ENCODE peak calls at places on chromosomes 11 and 22, in eight cellular contexts. B, U, L, Z, F, W, T and C are unnamed samples.

GRCh38 chr11:111700186-111700585 is 66.0 kb downstream of the PPP2R1B start:
- DNase-seq in B (no peak), U (no peak), L (no peak), Z (no peak), F (no peak), W (no peak), T (no peak), C (no peak)

GRCh38 chr11:2516276-2517015 is 71.6 kb downstream of the KCNQ1 start:
- DNase-seq in B (no peak), U (peak), L (no peak), Z (no peak), F (no peak), W (no peak), T (no peak), C (no peak)

GRCh38 chr22:33438273-33438672 is 380.1 kb upstream of the SYN3 start:
- DNase-seq in B (peak), U (no peak), L (no peak), Z (no peak), F (no peak), W (peak), T (peak), C (no peak)

GRCh38 chr11:13038366-13038765 is 29.2 kb downstream of the RASSF10 start:
- DNase-seq in B (peak), U (no peak), L (no peak), Z (no peak), F (no peak), W (no peak), T (no peak), C (no peak)

GRCh38 chr11:64884019-64884418 is 5.6 kb upstream of the EHD1 start:
- DNase-seq in B (no peak), U (peak), L (no peak), Z (no peak), F (no peak), W (no peak), T (no peak), C (no peak)

GRCh38 chr11:20293992-20294391 is 69.5 kb upstream of the HTATIP2 start:
- DNase-seq in B (no peak), U (no peak), L (no peak), Z (no peak), F (no peak), W (no peak), T (no peak), C (no peak)

GRCh38 chr11:4071828-4072421 is 22.7 kb upstream of the RRM1 start:
- DNase-seq in B (no peak), U (no peak), L (no peak), Z (no peak), F (no peak), W (no peak), T (no peak), C (no peak)

GRCh38 chr11:119793335-119793984 is 64.5 kb upstream of the NECTIN1 start:
- DNase-seq in B (peak), U (peak), L (no peak), Z (no peak), F (no peak), W (no peak), T (no peak), C (no peak)

GRCh38 chr11:75582461-75582934 is 20.4 kb downstream of the SERPINH1 start:
- DNase-seq in B (no peak), U (no peak), L (no peak), Z (no peak), F (no peak), W (no peak), T (no peak), C (no peak)

GRCh38 chr11:43567396-43567975 is 113.1 kb upstream of the HSD17B12 start:
- DNase-seq in B (peak), U (no peak), L (peak), Z (no peak), F (peak), W (peak), T (no peak), C (no peak)

GRCh38 chr22:20721409-20722218 is 52.3 kb upstream of the SERPIND1 start:
- DNase-seq in B (no peak), U (peak), L (no peak), Z (no peak), F (no peak), W (no peak), T (no peak), C (no peak)

GRCh38 chr11:27281276-27281675 is 81.7 kb downstream of the CCDC34 start:
- DNase-seq in B (no peak), U (no peak), L (no peak), Z (no peak), F (no peak), W (no peak), T (no peak), C (no peak)

GRCh38 chr11:10659339-10660216 is 34.0 kb downstream of the IRAG1 start:
- DNase-seq in B (peak), U (peak), L (peak), Z (no peak), F (no peak), W (peak), T (peak), C (peak)

GRCh38 chr11:70097783-70098182 is 19.7 kb downstream of the ANO1 start:
- DNase-seq in B (no peak), U (no peak), L (no peak), Z (no peak), F (no peak), W (no peak), T (no peak), C (no peak)

GRCh38 chr22:44442186-44442465 is 55.9 kb downstream of the RTL6 start:
- DNase-seq in B (no peak), U (peak), L (no peak), Z (no peak), F (no peak), W (no peak), T (no peak), C (no peak)

GRCh38 chr11:94734563-94735275 is 33.4 kb upstream of the AMOTL1 start:
- DNase-seq in B (no peak), U (no peak), L (peak), Z (no peak), F (no peak), W (no peak), T (no peak), C (no peak)

GRCh38 chr11:122721201-122721963 is 65.9 kb downstream of the UBASH3B start:
- DNase-seq in B (peak), U (no peak), L (no peak), Z (no peak), F (no peak), W (peak), T (no peak), C (no peak)

GRCh38 chr11:134531331-134532135 is 119.5 kb upstream of the B3GAT1 start:
- DNase-seq in B (no peak), U (peak), L (no peak), Z (peak), F (no peak), W (no peak), T (no peak), C (no peak)

GRCh38 chr11:74909363-74909762 is 39.5 kb downstream of the XRRA1 start:
- DNase-seq in B (no peak), U (no peak), L (no peak), Z (no peak), F (peak), W (no peak), T (no peak), C (no peak)

GRCh38 chr22:32994046-32994827 is 63.9 kb downstream of the SYN3 start:
- DNase-seq in B (no peak), U (no peak), L (no peak), Z (peak), F (no peak), W (no peak), T (no peak), C (no peak)

GRCh38 chr11:119192111-119192510 is 6.8 kb downstream of the NHERF4 start:
- DNase-seq in B (peak), U (no peak), L (no peak), Z (no peak), F (no peak), W (peak), T (no peak), C (no peak)

GRCh38 chr11:85811624-85812023 is 683 bp upstream of the SYTL2 start:
- DNase-seq in B (no peak), U (no peak), L (no peak), Z (no peak), F (no peak), W (no peak), T (no peak), C (no peak)

DNA sequence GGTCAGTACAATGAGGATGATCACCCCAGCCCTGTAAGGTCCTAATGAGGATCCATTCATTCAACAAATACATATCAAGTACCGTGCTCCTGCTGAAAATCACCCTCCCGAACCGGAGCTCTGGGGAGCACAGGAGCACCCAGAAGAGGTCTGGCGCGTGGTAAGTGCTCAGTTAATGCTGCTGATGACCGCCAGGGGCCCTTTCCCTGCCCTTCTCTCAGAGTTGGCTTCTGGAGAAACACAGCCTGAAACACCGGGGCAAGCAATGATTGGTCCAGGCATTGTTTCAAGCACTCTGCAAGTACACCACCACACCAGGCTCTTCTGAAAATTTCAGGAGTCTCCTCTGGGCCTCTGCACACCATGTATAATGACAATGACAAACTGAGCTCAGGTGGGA is 3.8 kb upstream of the CCDC86 start:
- DNase-seq in B (no peak), U (no peak), L (peak), Z (no peak), F (no peak), W (peak), T (no peak), C (no peak)
- TF ChIP-seq CTCF in B (no peak), U (no peak), L (no peak), Z (peak), F (no peak), W (peak), T (peak), C (no peak)

GRCh38 chr22:46827072-46827780 is 64.8 kb downstream of the TBC1D22A start:
- DNase-seq in B (no peak), U (no peak), L (no peak), Z (no peak), F (no peak), W (no peak), T (no peak), C (no peak)
- TF ChIP-seq CTCF in B (no peak), U (no peak), L (peak), Z (peak), F (no peak), W (no peak), T (no peak), C (no peak)

GRCh38 chr22:21868651-21869050 is 1.2 kb upstream of the MAPK1 start:
- DNase-seq in B (no peak), U (no peak), L (no peak), Z (no peak), F (no peak), W (no peak), T (no peak), C (no peak)

GRCh38 chr22:21862386-21863242 is 4.8 kb downstream of the MAPK1 start:
- DNase-seq in B (no peak), U (no peak), L (no peak), Z (no peak), F (no peak), W (no peak), T (no peak), C (no peak)

GRCh38 chr22:21866821-21867527 is 471 bp downstream of the MAPK1 start:
- DNase-seq in B (no peak), U (peak), L (no peak), Z (no peak), F (no peak), W (no peak), T (no peak), C (no peak)

GRCh38 chr22:21865041-21865440 is 2.4 kb downstream of the MAPK1 start:
- DNase-seq in B (peak), U (no peak), L (no peak), Z (no peak), F (no peak), W (peak), T (peak), C (no peak)

GRCh38 chr22:21867528-21868266 is at the start of gene MAPK1:
- DNase-seq in B (peak), U (peak), L (peak), Z (peak), F (peak), W (peak), T (peak), C (peak)
- TF ChIP-seq CTCF in B (no peak), U (peak), L (no peak), Z (peak), F (peak), W (peak), T (peak), C (peak)

GRCh38 chr11:32232516-32232915 is 141.6 kb downstream of the RCN1 start:
- DNase-seq in B (no peak), U (no peak), L (no peak), Z (no peak), F (no peak), W (no peak), T (no peak), C (no peak)

GRCh38 chr11:32233276-32233675 is 142.4 kb downstream of the RCN1 start:
- DNase-seq in B (no peak), U (no peak), L (no peak), Z (no peak), F (no peak), W (no peak), T (no peak), C (no peak)

GRCh38 chr11:32233928-32234327 is 143.1 kb downstream of the RCN1 start:
- DNase-seq in B (no peak), U (no peak), L (no peak), Z (no peak), F (no peak), W (no peak), T (no peak), C (no peak)

GRCh38 chr11:32229566-32230240 is 138.8 kb downstream of the RCN1 start:
- DNase-seq in B (no peak), U (no peak), L (no peak), Z (no peak), F (no peak), W (no peak), T (no peak), C (no peak)

GRCh38 chr11:32231909-32232493 is 141.1 kb downstream of the RCN1 start:
- DNase-seq in B (peak), U (no peak), L (peak), Z (no peak), F (peak), W (peak), T (no peak), C (no peak)
- TF ChIP-seq CTCF in B (peak), U (peak), L (peak), Z (peak), F (peak), W (peak), T (peak), C (no peak)

GRCh38 chr11:78630561-78631303 is 56.1 kb upstream of the NARS2 start:
- DNase-seq in B (no peak), U (no peak), L (no peak), Z (no peak), F (no peak), W (no peak), T (no peak), C (no peak)
- TF ChIP-seq CTCF in B (peak), U (no peak), L (peak), Z (no peak), F (no peak), W (no peak), T (no peak), C (no peak)

GRCh38 chr22:30552719-30553118 is 6.2 kb upstream of the SEC14L6 start:
- DNase-seq in B (no peak), U (no peak), L (no peak), Z (no peak), F (no peak), W (no peak), T (no peak), C (no peak)

GRCh38 chr22:30557243-30557642 is 10.7 kb upstream of the SEC14L6 start:
- DNase-seq in B (no peak), U (no peak), L (no peak), Z (no peak), F (no peak), W (no peak), T (no peak), C (no peak)

GRCh38 chr22:30555282-30556210 is 9.0 kb upstream of the SEC14L6 start:
- DNase-seq in B (no peak), U (no peak), L (no peak), Z (no peak), F (no peak), W (no peak), T (no peak), C (no peak)

GRCh38 chr22:30556388-30556787 is 9.8 kb upstream of the SEC14L6 start:
- DNase-seq in B (no peak), U (no peak), L (no peak), Z (no peak), F (no peak), W (no peak), T (no peak), C (no peak)

GRCh38 chr22:30553971-30554370 is 7.4 kb upstream of the SEC14L6 start:
- DNase-seq in B (no peak), U (no peak), L (no peak), Z (no peak), F (no peak), W (no peak), T (no peak), C (no peak)
- TF ChIP-seq CTCF in B (no peak), U (no peak), L (no peak), Z (no peak), F (no peak), W (no peak), T (no peak), C (no peak)